ENCODE peak calls at places on chromosome 20, in eight cellular contexts. One of them, this sample, is unnamed.
A peak's percentile ranks its signal among the peaks of the same experiment; 100 is the strongest.

GRCh38 chr20:34001378-34001777 is 7.7 kb downstream of the RALY start:
- DNase-seq in activated B cell treated with CpG ODN at 0.5 μM for 24 hours: no peak
- DNase-seq in mucosa of descending colon: no peak
- DNase-seq in HFFc6: no peak
- DNase-seq in fibroblast of mammary gland: no peak
- DNase-seq in lung: no peak
- DNase-seq in suprapubic skin: no peak
- DNase-seq in GM20000: no peak
- DNase-seq in this sample: no peak

GRCh38 chr20:44388466-44389023 is 33.0 kb downstream of the HNF4A start:
- DNase-seq in activated B cell treated with CpG ODN at 0.5 μM for 24 hours: peak; percentile 35
- DNase-seq in mucosa of descending colon: peak; percentile 88
- DNase-seq in HFFc6: peak; percentile 63
- DNase-seq in fibroblast of mammary gland: peak; percentile 88
- DNase-seq in lung: peak; percentile 47
- DNase-seq in suprapubic skin: peak; percentile 86
- DNase-seq in GM20000: peak; percentile 85
- DNase-seq in this sample: peak; percentile 79

GRCh38 chr20:22775256-22775655 is 190.9 kb upstream of the FOXA2 start:
- DNase-seq in activated B cell treated with CpG ODN at 0.5 μM for 24 hours: no peak
- DNase-seq in mucosa of descending colon: no peak
- DNase-seq in HFFc6: no peak
- DNase-seq in fibroblast of mammary gland: no peak
- DNase-seq in lung: no peak
- DNase-seq in suprapubic skin: no peak
- DNase-seq in GM20000: no peak
- DNase-seq in this sample: no peak

GRCh38 chr20:3655032-3655405 is 8.2 kb downstream of the GFRA4 start:
- DNase-seq in activated B cell treated with CpG ODN at 0.5 μM for 24 hours: no peak
- DNase-seq in mucosa of descending colon: no peak
- DNase-seq in HFFc6: no peak
- DNase-seq in fibroblast of mammary gland: no peak
- DNase-seq in lung: no peak
- DNase-seq in suprapubic skin: peak; percentile 61
- DNase-seq in GM20000: no peak
- DNase-seq in this sample: no peak

GRCh38 chr20:33812673-33813462 is 1.7 kb downstream of the CHMP4B start:
- DNase-seq in activated B cell treated with CpG ODN at 0.5 μM for 24 hours: no peak
- DNase-seq in mucosa of descending colon: peak; percentile 73
- DNase-seq in HFFc6: no peak
- DNase-seq in fibroblast of mammary gland: peak; percentile 19
- DNase-seq in lung: no peak
- DNase-seq in suprapubic skin: no peak
- DNase-seq in GM20000: no peak
- DNase-seq in this sample: peak; percentile 21

GRCh38 chr20:24095753-24096152 is 107.2 kb upstream of the GGTLC1 start:
- DNase-seq in activated B cell treated with CpG ODN at 0.5 μM for 24 hours: no peak
- DNase-seq in mucosa of descending colon: no peak
- DNase-seq in HFFc6: no peak
- DNase-seq in fibroblast of mammary gland: no peak
- DNase-seq in lung: no peak
- DNase-seq in suprapubic skin: no peak
- DNase-seq in GM20000: no peak
- DNase-seq in this sample: no peak

GRCh38 chr20:44785768-44786167 is 24.6 kb downstream of the RIMS4 start:
- DNase-seq in activated B cell treated with CpG ODN at 0.5 μM for 24 hours: no peak
- DNase-seq in mucosa of descending colon: no peak
- DNase-seq in HFFc6: peak; percentile 12
- DNase-seq in fibroblast of mammary gland: no peak
- DNase-seq in lung: no peak
- DNase-seq in suprapubic skin: no peak
- DNase-seq in GM20000: no peak
- DNase-seq in this sample: no peak

GRCh38 chr20:37081717-37082289 is 14.0 kb downstream of the RBL1 start:
- DNase-seq in activated B cell treated with CpG ODN at 0.5 μM for 24 hours: no peak
- DNase-seq in mucosa of descending colon: peak; percentile 57
- DNase-seq in HFFc6: no peak
- DNase-seq in fibroblast of mammary gland: peak; percentile 7
- DNase-seq in lung: no peak
- DNase-seq in suprapubic skin: no peak
- DNase-seq in GM20000: no peak
- DNase-seq in this sample: peak; percentile 32

GRCh38 chr20:25310268-25310920 is 62.5 kb downstream of the PYGB start:
- DNase-seq in activated B cell treated with CpG ODN at 0.5 μM for 24 hours: no peak
- DNase-seq in mucosa of descending colon: peak; percentile 74
- DNase-seq in HFFc6: peak; percentile 98
- DNase-seq in fibroblast of mammary gland: peak; percentile 97
- DNase-seq in lung: peak; percentile 48
- DNase-seq in suprapubic skin: peak; percentile 79
- DNase-seq in GM20000: peak; percentile 88
- DNase-seq in this sample: peak; percentile 82

DNA sequence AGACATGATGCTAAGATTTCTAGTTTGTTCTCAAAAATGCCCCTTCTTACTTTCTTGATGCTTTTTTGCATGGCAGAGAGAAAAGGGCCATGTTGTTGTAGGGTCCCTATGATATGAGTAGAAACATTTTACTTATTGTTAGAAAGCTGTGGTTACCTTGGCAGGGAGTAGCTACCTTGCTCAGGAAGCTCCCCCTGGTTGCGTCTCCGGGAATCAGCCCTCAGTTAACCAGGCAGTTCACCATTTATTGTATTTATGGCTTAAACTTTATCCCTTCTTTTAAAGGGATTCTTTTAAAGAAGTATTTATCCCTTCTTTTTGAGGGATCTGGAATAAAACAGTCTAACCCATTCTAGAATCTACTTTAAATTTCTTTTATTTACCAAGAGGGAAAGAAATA is 113.9 kb upstream of the PROKR2 start:
- DNase-seq in activated B cell treated with CpG ODN at 0.5 μM for 24 hours: no peak
- DNase-seq in mucosa of descending colon: no peak
- DNase-seq in HFFc6: no peak
- DNase-seq in fibroblast of mammary gland: no peak
- DNase-seq in lung: no peak
- DNase-seq in suprapubic skin: no peak
- DNase-seq in GM20000: no peak
- DNase-seq in this sample: no peak
- TF ChIP-seq CTCF in activated B cell treated with CpG ODN at 0.5 μM for 24 hours: no peak
- TF ChIP-seq CTCF in mucosa of descending colon: no peak
- TF ChIP-seq CTCF in HFFc6: no peak
- TF ChIP-seq CTCF in fibroblast of mammary gland: no peak
- TF ChIP-seq CTCF in lung: no peak
- TF ChIP-seq CTCF in suprapubic skin: no peak
- TF ChIP-seq CTCF in GM20000: no peak
- TF ChIP-seq CTCF in this sample: no peak

GRCh38 chr20:54091120-54091480 is 20.7 kb upstream of the BCAS1 start:
- DNase-seq in activated B cell treated with CpG ODN at 0.5 μM for 24 hours: no peak
- DNase-seq in mucosa of descending colon: no peak
- DNase-seq in HFFc6: no peak
- DNase-seq in fibroblast of mammary gland: no peak
- DNase-seq in lung: no peak
- DNase-seq in suprapubic skin: no peak
- DNase-seq in GM20000: no peak
- DNase-seq in this sample: no peak
- TF ChIP-seq CTCF in activated B cell treated with CpG ODN at 0.5 μM for 24 hours: no peak
- TF ChIP-seq CTCF in mucosa of descending colon: no peak
- TF ChIP-seq CTCF in HFFc6: no peak
- TF ChIP-seq CTCF in fibroblast of mammary gland: no peak
- TF ChIP-seq CTCF in lung: no peak
- TF ChIP-seq CTCF in suprapubic skin: no peak
- TF ChIP-seq CTCF in GM20000: no peak
- TF ChIP-seq CTCF in this sample: no peak

DNA sequence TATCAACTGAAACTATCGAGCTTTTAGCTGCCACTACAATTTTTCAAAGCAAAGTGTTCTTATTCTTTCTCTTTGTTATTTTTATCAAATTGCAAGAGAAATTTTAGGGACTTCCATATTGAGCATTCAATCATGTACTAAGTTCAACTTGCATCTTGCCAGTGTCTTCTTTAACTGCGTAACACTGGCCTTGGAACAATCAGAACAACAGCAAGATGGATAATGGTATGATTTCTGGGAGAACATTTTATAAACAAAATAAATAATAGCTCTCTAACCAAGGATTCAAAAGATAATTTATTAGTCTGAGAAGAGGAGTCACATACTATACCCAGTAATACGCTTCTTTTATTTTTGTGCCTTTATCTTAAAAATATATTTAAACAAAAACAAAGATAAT is 168.0 kb downstream of the ISM1 start:
- DNase-seq in activated B cell treated with CpG ODN at 0.5 μM for 24 hours: no peak
- DNase-seq in mucosa of descending colon: no peak
- DNase-seq in HFFc6: no peak
- DNase-seq in fibroblast of mammary gland: no peak
- DNase-seq in lung: no peak
- DNase-seq in suprapubic skin: no peak
- DNase-seq in GM20000: no peak
- DNase-seq in this sample: no peak
- TF ChIP-seq CTCF in activated B cell treated with CpG ODN at 0.5 μM for 24 hours: no peak
- TF ChIP-seq CTCF in mucosa of descending colon: no peak
- TF ChIP-seq CTCF in HFFc6: no peak
- TF ChIP-seq CTCF in fibroblast of mammary gland: no peak
- TF ChIP-seq CTCF in lung: no peak
- TF ChIP-seq CTCF in suprapubic skin: no peak
- TF ChIP-seq CTCF in GM20000: no peak
- TF ChIP-seq CTCF in this sample: no peak

GRCh38 chr20:8449120-8449519 is 317.1 kb downstream of the PLCB1 start:
- DNase-seq in activated B cell treated with CpG ODN at 0.5 μM for 24 hours: no peak
- DNase-seq in mucosa of descending colon: no peak
- DNase-seq in HFFc6: peak; percentile 16
- DNase-seq in fibroblast of mammary gland: peak; percentile 39
- DNase-seq in lung: no peak
- DNase-seq in suprapubic skin: no peak
- DNase-seq in GM20000: no peak
- DNase-seq in this sample: no peak

GRCh38 chr20:8438748-8439147 is 306.7 kb downstream of the PLCB1 start:
- DNase-seq in activated B cell treated with CpG ODN at 0.5 μM for 24 hours: no peak
- DNase-seq in mucosa of descending colon: no peak
- DNase-seq in HFFc6: no peak
- DNase-seq in fibroblast of mammary gland: no peak
- DNase-seq in lung: no peak
- DNase-seq in suprapubic skin: no peak
- DNase-seq in GM20000: no peak
- DNase-seq in this sample: no peak

GRCh38 chr20:8447262-8448120 is 315.4 kb downstream of the PLCB1 start:
- DNase-seq in activated B cell treated with CpG ODN at 0.5 μM for 24 hours: no peak
- DNase-seq in mucosa of descending colon: no peak
- DNase-seq in HFFc6: peak; percentile 5
- DNase-seq in fibroblast of mammary gland: no peak
- DNase-seq in lung: no peak
- DNase-seq in suprapubic skin: no peak
- DNase-seq in GM20000: no peak
- DNase-seq in this sample: no peak

DNA sequence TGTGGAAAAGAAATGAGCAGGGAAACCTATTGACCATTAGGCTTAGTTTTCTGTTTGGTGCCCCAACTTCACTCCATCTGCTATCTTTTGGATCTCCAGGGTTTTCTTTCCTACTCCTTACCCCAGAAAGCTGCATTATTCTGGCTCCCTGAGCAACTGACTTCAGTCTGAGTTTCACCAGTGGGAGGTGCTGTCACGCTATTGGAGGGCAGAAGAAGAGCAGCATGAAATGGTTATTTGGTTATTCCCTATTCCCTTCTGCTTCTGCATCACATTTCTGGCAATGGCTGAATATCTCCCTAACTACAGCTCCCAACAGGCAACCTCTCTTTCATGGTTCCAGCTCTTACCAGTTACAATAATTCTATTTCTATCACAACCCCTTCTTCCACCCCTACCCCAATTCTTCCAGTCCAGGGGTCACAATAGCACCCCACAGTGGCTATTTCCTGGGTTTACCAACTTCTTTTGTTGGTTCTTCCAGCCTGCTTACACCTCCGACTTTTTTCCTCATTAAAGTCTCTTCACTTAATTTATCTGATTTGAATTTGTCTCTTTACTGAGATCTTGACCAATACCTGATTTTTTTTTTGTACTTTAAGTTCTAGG is 311.5 kb downstream of the PLCB1 start:
- DNase-seq in activated B cell treated with CpG ODN at 0.5 μM for 24 hours: no peak
- DNase-seq in mucosa of descending colon: no peak
- DNase-seq in HFFc6: no peak
- DNase-seq in fibroblast of mammary gland: no peak
- DNase-seq in lung: no peak
- DNase-seq in suprapubic skin: no peak
- DNase-seq in GM20000: no peak
- DNase-seq in this sample: no peak
- TF ChIP-seq CTCF in activated B cell treated with CpG ODN at 0.5 μM for 24 hours: no peak
- TF ChIP-seq CTCF in mucosa of descending colon: no peak
- TF ChIP-seq CTCF in HFFc6: peak; percentile 52
- TF ChIP-seq CTCF in fibroblast of mammary gland: no peak
- TF ChIP-seq CTCF in lung: no peak
- TF ChIP-seq CTCF in suprapubic skin: no peak
- TF ChIP-seq CTCF in GM20000: no peak
- TF ChIP-seq CTCF in this sample: no peak

GRCh38 chr20:38435555-38435939 is 419 bp upstream of the SNHG17 start:
- DNase-seq in activated B cell treated with CpG ODN at 0.5 μM for 24 hours: no peak
- DNase-seq in mucosa of descending colon: no peak
- DNase-seq in HFFc6: peak; percentile 57
- DNase-seq in fibroblast of mammary gland: peak; percentile 81
- DNase-seq in lung: no peak
- DNase-seq in suprapubic skin: no peak
- DNase-seq in GM20000: no peak
- DNase-seq in this sample: no peak
- TF ChIP-seq CTCF in activated B cell treated with CpG ODN at 0.5 μM for 24 hours: no peak
- TF ChIP-seq CTCF in mucosa of descending colon: no peak
- TF ChIP-seq CTCF in HFFc6: no peak
- TF ChIP-seq CTCF in fibroblast of mammary gland: no peak
- TF ChIP-seq CTCF in lung: no peak
- TF ChIP-seq CTCF in suprapubic skin: no peak
- TF ChIP-seq CTCF in GM20000: no peak
- TF ChIP-seq CTCF in this sample: no peak